ENCODE peak calls at places on chromosome 13, in four cellular contexts. S is choroid plexus epithelial cell, W is suprapubic skin, E is AG04449. L is an unnamed sample.

GRCh38 chr13:74114202-74114601 is 20.0 kb downstream of the KLF12 start:
- DNase-seq in S (peak; percentile 57), W (no peak), E (no peak), L (peak; percentile 26)

GRCh38 chr13:111115841-111116500 is 861 bp downstream of the ARHGEF7 start:
- DNase-seq in S (peak; percentile 45), W (no peak), E (peak; percentile 19), L (peak; percentile 93)

GRCh38 chr13:113015826-113016525 is 47.0 kb downstream of the MCF2L start:
- DNase-seq in S (no peak), W (no peak), E (no peak), L (no peak)

GRCh38 chr13:27927444-27928352 is 7.9 kb downstream of the PDX1 start:
- DNase-seq in S (no peak), W (no peak), E (no peak), L (no peak)

GRCh38 chr13:24178847-24179845 is 18.6 kb downstream of the SPATA13 start:
- DNase-seq in S (peak; percentile 22), W (no peak), E (no peak), L (peak; percentile 38)

GRCh38 chr13:32430018-32430747 is 2.3 kb upstream of the N4BP2L1 start:
- DNase-seq in S (no peak), W (no peak), E (no peak), L (peak; percentile 80)

GRCh38 chr13:85031771-85032170 is 767.4 kb downstream of the SLITRK6 start:
- DNase-seq in S (no peak), W (no peak), E (no peak), L (no peak)

GRCh38 chr13:51910508-51910907 is 48.7 kb downstream of the CCDC70 start:
- DNase-seq in S (no peak), W (peak; percentile 53), E (no peak), L (no peak)

GRCh38 chr13:106376411-106377112 is 158.9 kb downstream of the EFNB2 start:
- DNase-seq in S (peak; percentile 99), W (no peak), E (peak; percentile 58), L (peak; percentile 91)

GRCh38 chr13:112061367-112062046 is 5.4 kb upstream of the SOX1 start:
- DNase-seq in S (no peak), W (no peak), E (no peak), L (no peak)

GRCh38 chr13:47474326-47474725 is 526.7 kb downstream of the SUCLA2 start:
- DNase-seq in S (peak; percentile 53), W (no peak), E (no peak), L (peak; percentile 8)

GRCh38 chr13:30932481-30933333 is at the start of gene TEX26:
- DNase-seq in S (peak; percentile 54), W (no peak), E (no peak), L (no peak)

GRCh38 chr13:94345374-94346195 is 133.9 kb downstream of the DCT start:
- DNase-seq in S (peak; percentile 65), W (no peak), E (no peak), L (no peak)

GRCh38 chr13:26186141-26186870 is 35.8 kb downstream of the RNF6 start:
- DNase-seq in S (peak; percentile 96), W (peak; percentile 86), E (peak; percentile 49), L (peak; percentile 89)

GRCh38 chr13:101942535-101943157 is 459.2 kb downstream of the FGF14 start:
- DNase-seq in S (no peak), W (no peak), E (no peak), L (no peak)

GRCh38 chr13:44259045-44260042 is 114.3 kb upstream of the SERP2 start:
- DNase-seq in S (peak; percentile 48), W (no peak), E (no peak), L (peak; percentile 55)

GRCh38 chr13:95643814-95644598 is 500 bp downstream of the DZIP1 start:
- DNase-seq in S (peak; percentile 39), W (no peak), E (no peak), L (peak; percentile 49)

GRCh38 chr13:27375686-27376326 is 48.6 kb upstream of the GTF3A start:
- DNase-seq in S (peak; percentile 77), W (peak; percentile 81), E (no peak), L (peak; percentile 64)

GRCh38 chr13:112580211-112580610 is 7.7 kb downstream of the TUBGCP3 start:
- DNase-seq in S (no peak), W (no peak), E (no peak), L (no peak)

GRCh38 chr13:44825951-44826350 is 163.3 kb downstream of the NUFIP1 start:
- DNase-seq in S (no peak), W (no peak), E (no peak), L (no peak)

GRCh38 chr13:101930331-101930730 is 471.5 kb downstream of the FGF14 start:
- DNase-seq in S (peak; percentile 22), W (no peak), E (no peak), L (peak; percentile 51)

GRCh38 chr13:105083986-105084385 is 1451.5 kb downstream of the EFNB2 start:
- DNase-seq in S (no peak), W (no peak), E (no peak), L (no peak)

GRCh38 chr13:97849305-97849704 is 104.2 kb upstream of the IPO5 start:
- DNase-seq in S (peak; percentile 63), W (no peak), E (no peak), L (peak; percentile 15)

GRCh38 chr13:110509478-110509926 is 52.0 kb downstream of the RAB20 start:
- DNase-seq in S (no peak), W (no peak), E (no peak), L (no peak)

GRCh38 chr13:27573265-27573664 is 47.1 kb downstream of the LNX2 start:
- DNase-seq in S (peak; percentile 65), W (no peak), E (no peak), L (peak; percentile 56)

GRCh38 chr13:67071918-67072598 is 158.1 kb downstream of the PCDH9 start:
- DNase-seq in S (no peak), W (no peak), E (no peak), L (no peak)

GRCh38 chr13:42969558-42970172 is 22.4 kb downstream of the EPSTI1 start:
- DNase-seq in S (peak; percentile 87), W (peak; percentile 88), E (no peak), L (peak; percentile 85)

GRCh38 chr13:97879646-97880297 is 73.7 kb upstream of the IPO5 start:
- DNase-seq in S (peak; percentile 88), W (no peak), E (peak; percentile 76), L (peak; percentile 54)

GRCh38 chr13:23372264-23372905 is 61.1 kb downstream of the SACS start:
- DNase-seq in S (peak; percentile 29), W (no peak), E (no peak), L (peak; percentile 47)

GRCh38 chr13:66532146-66532545 is 698.0 kb downstream of the PCDH9 start:
- DNase-seq in S (peak; percentile 90), W (no peak), E (no peak), L (peak; percentile 33)

GRCh38 chr13:100725472-100725871 is 50.9 kb upstream of the TMTC4 start:
- DNase-seq in S (no peak), W (no peak), E (no peak), L (no peak)

GRCh38 chr13:98279473-98280175 is 102.6 kb upstream of the RNF113B start:
- DNase-seq in S (no peak), W (no peak), E (no peak), L (no peak)

GRCh38 chr13:113881614-113882265 is 17.9 kb upstream of the GAS6 start:
- DNase-seq in S (no peak), W (peak; percentile 74), E (no peak), L (no peak)

GRCh38 chr13:37736040-37736439 is 133.5 kb downstream of the TRPC4 start:
- DNase-seq in S (peak; percentile 38), W (no peak), E (no peak), L (no peak)
- TF ChIP-seq CTCF in S (no peak), W (no peak), E (no peak), L (no peak)

DNA sequence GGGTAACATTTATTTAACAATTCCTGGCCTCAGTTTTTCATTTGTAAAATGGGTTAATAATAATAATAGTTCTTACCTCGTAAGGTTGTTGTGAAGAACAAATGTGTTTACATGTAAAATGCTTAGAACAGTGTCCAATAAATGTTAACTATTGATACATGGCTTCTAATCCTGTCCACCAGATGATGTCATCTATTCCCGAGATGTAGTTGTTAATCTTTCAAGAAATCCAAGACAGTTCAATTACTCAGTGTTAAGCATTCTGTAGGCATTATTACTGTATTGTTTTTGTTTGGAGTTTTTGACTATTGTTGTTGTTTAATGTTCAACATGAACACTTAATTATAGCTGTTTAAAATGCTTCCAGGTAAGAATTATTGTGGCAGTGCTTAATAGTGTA is 131.0 kb upstream of the FNDC3A start:
- DNase-seq in S (no peak), W (no peak), E (no peak), L (no peak)
- H3K4me3 ChIP-seq in S (no peak overlapping the region), W (no peak overlapping the region), E (no peak overlapping the region), L (no peak overlapping the region)

GRCh38 chr13:56561327-56561726 is 579.4 kb upstream of the PRR20A start:
- DNase-seq in S (no peak), W (no peak), E (no peak), L (no peak)
- TF ChIP-seq CTCF in S (no peak), W (no peak), E (no peak), L (no peak)

DNA sequence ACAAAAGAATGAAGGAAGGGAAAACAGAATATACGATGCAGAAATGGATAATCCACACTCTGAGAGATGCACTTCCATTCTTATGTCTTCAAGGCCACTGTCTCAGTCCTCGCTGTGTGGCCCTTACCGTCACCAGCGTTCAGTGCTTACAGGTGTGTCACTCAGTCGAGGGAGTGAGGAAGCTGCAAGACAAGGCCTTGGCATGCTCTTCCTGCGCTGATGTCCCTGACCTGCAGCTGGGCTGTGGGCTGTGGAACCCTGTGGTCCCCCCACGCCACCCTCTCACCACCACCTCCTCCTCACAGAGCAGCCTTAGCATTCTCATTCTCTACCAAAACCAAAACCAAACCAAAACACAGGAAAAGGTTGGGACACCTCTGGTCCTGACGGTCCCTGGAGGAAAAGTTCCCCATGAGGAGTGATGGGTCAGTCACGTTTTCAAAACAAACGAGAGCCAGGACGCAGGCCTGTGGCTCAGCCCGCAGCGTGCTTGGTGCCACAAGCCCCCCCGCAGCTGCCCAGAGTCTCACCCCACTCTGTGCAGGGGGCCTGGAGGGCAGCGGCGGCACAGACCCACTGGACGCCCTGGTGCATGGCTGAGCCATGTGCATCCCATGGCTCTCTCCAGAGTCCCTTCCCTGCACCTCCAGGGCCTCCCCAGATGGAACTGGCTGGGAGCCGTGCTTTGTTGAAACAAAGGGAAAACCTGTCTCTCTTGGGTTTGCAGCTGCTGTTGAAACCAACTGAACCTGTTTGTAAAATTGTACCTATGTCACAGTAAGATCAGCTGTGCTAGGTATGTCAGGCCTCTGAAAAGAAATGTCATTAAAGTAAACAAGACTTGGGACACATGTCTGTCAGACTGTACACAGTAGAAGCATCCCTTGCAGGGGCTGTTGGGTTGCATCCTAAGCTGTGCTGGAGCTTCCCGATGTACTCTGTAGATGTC is 48.3 kb upstream of the GPR183 start:
- DNase-seq in S (no peak), W (no peak), E (no peak), L (no peak)
- H3K4me3 ChIP-seq in S (no peak overlapping the region), W (peak overlapping the region; percentile 2), E (no peak overlapping the region), L (peak overlapping the region; percentile 22)

DNA sequence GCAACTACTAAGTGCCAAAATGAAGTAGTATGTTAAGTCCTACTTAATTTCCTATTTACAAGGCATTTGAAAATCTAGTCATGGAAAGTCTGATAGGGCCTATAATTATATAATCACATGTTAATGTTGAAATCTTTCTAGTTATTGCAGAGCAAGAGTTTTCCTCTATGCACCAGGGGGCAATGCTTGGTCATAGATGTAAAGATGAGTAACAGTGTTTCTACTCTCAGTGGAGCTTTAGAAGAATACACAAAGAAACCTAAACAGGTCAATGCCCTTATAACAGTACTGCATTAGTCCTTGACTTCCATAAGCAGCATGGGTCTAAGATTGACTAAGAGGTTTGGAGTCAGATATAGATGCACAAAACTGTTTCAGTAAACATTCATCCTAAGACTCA is 218.7 kb downstream of the KCTD12 start:
- DNase-seq in S (peak; percentile 89), W (no peak), E (peak; percentile 9), L (peak; percentile 79)
- TF ChIP-seq CTCF in S (peak; percentile 55), W (no peak), E (peak; percentile 26), L (peak; percentile 61)